ENCODE peak calls at places on chromosomes 16 and 17, in five cellular contexts. One of them, this sample, is unnamed.

GRCh38 chr16:58418601-58419000 is 26.3 kb downstream of the GINS3 start:
- DNase-seq in HFF-Myc: no peak
- DNase-seq in neural crest cell: no peak
- DNase-seq in colonic mucosa: no peak
- DNase-seq in choroid plexus epithelial cell: peak
- DNase-seq in this sample: no peak

GRCh38 chr17:64066709-64067108 is 46.3 kb upstream of the ICAM2 start:
- DNase-seq in colonic mucosa: no peak
- DNase-seq in HFF-Myc: no peak
- DNase-seq in choroid plexus epithelial cell: no peak
- DNase-seq in neural crest cell: no peak
- DNase-seq in this sample: no peak

GRCh38 chr16:72224260-72224768 is 52.4 kb upstream of the PMFBP1 start:
- DNase-seq in choroid plexus epithelial cell: no peak
- DNase-seq in colonic mucosa: peak
- DNase-seq in HFF-Myc: no peak
- DNase-seq in neural crest cell: no peak
- DNase-seq in this sample: no peak

GRCh38 chr17:36496018-36496789 is 9.7 kb downstream of the ZNHIT3 start:
- DNase-seq in neural crest cell: peak
- DNase-seq in choroid plexus epithelial cell: peak
- DNase-seq in HFF-Myc: no peak
- DNase-seq in colonic mucosa: no peak
- DNase-seq in this sample: no peak

GRCh38 chr16:65875362-65876199 is 490.9 kb upstream of the CDH5 start:
- DNase-seq in neural crest cell: no peak
- DNase-seq in colonic mucosa: no peak
- DNase-seq in HFF-Myc: no peak
- DNase-seq in choroid plexus epithelial cell: peak
- DNase-seq in this sample: no peak

GRCh38 chr17:45200701-45201100 is 21.0 kb upstream of the FMNL1 start:
- DNase-seq in colonic mucosa: no peak
- DNase-seq in choroid plexus epithelial cell: peak
- DNase-seq in HFF-Myc: no peak
- DNase-seq in neural crest cell: no peak
- DNase-seq in this sample: no peak

GRCh38 chr17:31391496-31391949 is at the start of gene RAB11FIP4:
- DNase-seq in HFF-Myc: no peak
- DNase-seq in choroid plexus epithelial cell: no peak
- DNase-seq in neural crest cell: no peak
- DNase-seq in colonic mucosa: no peak
- DNase-seq in this sample: no peak

GRCh38 chr16:53740933-53741531 is 37.1 kb downstream of the FTO start:
- DNase-seq in neural crest cell: no peak
- DNase-seq in choroid plexus epithelial cell: no peak
- DNase-seq in colonic mucosa: no peak
- DNase-seq in HFF-Myc: no peak
- DNase-seq in this sample: no peak

GRCh38 chr16:86200722-86201121 is 301.8 kb downstream of the IRF8 start:
- DNase-seq in HFF-Myc: no peak
- DNase-seq in neural crest cell: no peak
- DNase-seq in choroid plexus epithelial cell: no peak
- DNase-seq in colonic mucosa: no peak
- DNase-seq in this sample: no peak

GRCh38 chr17:44360826-44361225 is 2.8 kb downstream of the FAM171A2 start:
- DNase-seq in HFF-Myc: no peak
- DNase-seq in choroid plexus epithelial cell: peak
- DNase-seq in neural crest cell: no peak
- DNase-seq in colonic mucosa: no peak
- DNase-seq in this sample: peak

GRCh38 chr16:74936902-74937560 is 47.9 kb downstream of the WDR59 start:
- DNase-seq in neural crest cell: no peak
- DNase-seq in choroid plexus epithelial cell: peak
- DNase-seq in colonic mucosa: no peak
- DNase-seq in HFF-Myc: no peak
- DNase-seq in this sample: no peak

GRCh38 chr17:79615926-79616325 is 5.1 kb upstream of the RBFOX3 start:
- DNase-seq in HFF-Myc: no peak
- DNase-seq in colonic mucosa: no peak
- DNase-seq in neural crest cell: no peak
- DNase-seq in choroid plexus epithelial cell: no peak
- DNase-seq in this sample: no peak

GRCh38 chr17:82503094-82503727 is 16.3 kb upstream of the FOXK2 start:
- DNase-seq in choroid plexus epithelial cell: no peak
- DNase-seq in colonic mucosa: no peak
- DNase-seq in neural crest cell: no peak
- DNase-seq in HFF-Myc: no peak
- DNase-seq in this sample: no peak

GRCh38 chr17:64074704-64075484 is 54.5 kb upstream of the ICAM2 start:
- DNase-seq in HFF-Myc: no peak
- DNase-seq in choroid plexus epithelial cell: peak
- DNase-seq in neural crest cell: no peak
- DNase-seq in colonic mucosa: no peak
- DNase-seq in this sample: no peak

GRCh38 chr16:8716592-8716991 is 42.2 kb downstream of the ABAT start:
- DNase-seq in neural crest cell: no peak
- DNase-seq in colonic mucosa: no peak
- DNase-seq in choroid plexus epithelial cell: no peak
- DNase-seq in HFF-Myc: no peak
- DNase-seq in this sample: no peak

GRCh38 chr17:16474012-16474725 is 17.8 kb downstream of the LRRC75A start:
- DNase-seq in neural crest cell: no peak
- DNase-seq in HFF-Myc: no peak
- DNase-seq in colonic mucosa: no peak
- DNase-seq in choroid plexus epithelial cell: no peak
- DNase-seq in this sample: no peak

GRCh38 chr16:28010671-28011070 is 52.8 kb downstream of the GSG1L start:
- DNase-seq in choroid plexus epithelial cell: peak
- DNase-seq in colonic mucosa: no peak
- DNase-seq in HFF-Myc: no peak
- DNase-seq in neural crest cell: no peak
- DNase-seq in this sample: no peak

GRCh38 chr17:62703776-62704380 is 76.4 kb downstream of the MRC2 start:
- DNase-seq in neural crest cell: peak
- DNase-seq in colonic mucosa: peak
- DNase-seq in choroid plexus epithelial cell: peak
- DNase-seq in HFF-Myc: no peak
- DNase-seq in this sample: peak

GRCh38 chr17:48462946-48463345 is 32.9 kb upstream of the SKAP1 start:
- DNase-seq in HFF-Myc: no peak
- DNase-seq in colonic mucosa: no peak
- DNase-seq in choroid plexus epithelial cell: no peak
- DNase-seq in neural crest cell: no peak
- DNase-seq in this sample: no peak

GRCh38 chr16:84459941-84460405 is 44.5 kb downstream of the MEAK7 start:
- DNase-seq in neural crest cell: no peak
- DNase-seq in HFF-Myc: no peak
- DNase-seq in colonic mucosa: no peak
- DNase-seq in choroid plexus epithelial cell: no peak
- DNase-seq in this sample: no peak

GRCh38 chr16:26194526-26194925 is 502.8 kb downstream of the HS3ST4 start:
- DNase-seq in colonic mucosa: no peak
- DNase-seq in neural crest cell: no peak
- DNase-seq in HFF-Myc: no peak
- DNase-seq in choroid plexus epithelial cell: no peak
- DNase-seq in this sample: no peak

GRCh38 chr16:26195225-26195624 is 503.5 kb downstream of the HS3ST4 start:
- DNase-seq in HFF-Myc: no peak
- DNase-seq in choroid plexus epithelial cell: no peak
- DNase-seq in colonic mucosa: no peak
- DNase-seq in neural crest cell: no peak
- DNase-seq in this sample: no peak

GRCh38 chr16:26186221-26186620 is 494.5 kb downstream of the HS3ST4 start:
- DNase-seq in colonic mucosa: no peak
- DNase-seq in choroid plexus epithelial cell: no peak
- DNase-seq in neural crest cell: no peak
- DNase-seq in HFF-Myc: no peak
- DNase-seq in this sample: no peak

DNA sequence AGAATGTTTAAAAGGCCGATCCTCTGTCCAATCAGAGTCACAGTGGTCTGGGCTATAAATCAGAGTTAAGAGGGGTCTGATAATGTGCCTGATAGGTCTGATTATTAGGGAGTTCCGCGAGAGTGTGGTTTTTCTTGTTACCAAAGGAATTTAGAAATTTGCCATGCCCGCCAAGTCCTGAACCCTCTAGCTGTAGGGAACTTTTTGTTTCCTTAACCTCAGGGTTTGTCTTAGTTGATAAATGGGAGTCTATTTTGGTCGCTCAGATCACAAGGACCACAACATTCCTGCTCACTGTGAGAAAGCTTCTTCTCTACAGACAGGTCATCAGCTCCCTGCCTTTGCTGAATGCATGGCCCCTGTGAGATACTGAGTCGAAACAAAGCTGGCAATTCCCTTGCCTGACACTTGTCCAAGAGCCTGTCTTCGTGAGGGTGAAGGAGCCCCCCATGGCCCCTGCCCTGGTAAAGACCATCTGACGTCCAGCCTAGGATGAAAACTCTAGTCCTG is 497.8 kb downstream of the HS3ST4 start:
- DNase-seq in colonic mucosa: no peak
- DNase-seq in choroid plexus epithelial cell: no peak
- DNase-seq in neural crest cell: no peak
- DNase-seq in HFF-Myc: no peak
- DNase-seq in this sample: no peak
- TF ChIP-seq CTCF in colonic mucosa: no peak
- TF ChIP-seq CTCF in choroid plexus epithelial cell: no peak
- TF ChIP-seq CTCF in neural crest cell: no peak
- TF ChIP-seq CTCF in HFF-Myc: no peak
- TF ChIP-seq CTCF in this sample: no peak

GRCh38 chr16:82631701-82632685 is 5.2 kb downstream of the CDH13 start:
- DNase-seq in choroid plexus epithelial cell: peak
- DNase-seq in neural crest cell: no peak
- DNase-seq in colonic mucosa: no peak
- DNase-seq in HFF-Myc: no peak
- DNase-seq in this sample: no peak
- TF ChIP-seq CTCF in choroid plexus epithelial cell: peak
- TF ChIP-seq CTCF in neural crest cell: peak
- TF ChIP-seq CTCF in colonic mucosa: no peak
- TF ChIP-seq CTCF in HFF-Myc: peak
- TF ChIP-seq CTCF in this sample: no peak

DNA sequence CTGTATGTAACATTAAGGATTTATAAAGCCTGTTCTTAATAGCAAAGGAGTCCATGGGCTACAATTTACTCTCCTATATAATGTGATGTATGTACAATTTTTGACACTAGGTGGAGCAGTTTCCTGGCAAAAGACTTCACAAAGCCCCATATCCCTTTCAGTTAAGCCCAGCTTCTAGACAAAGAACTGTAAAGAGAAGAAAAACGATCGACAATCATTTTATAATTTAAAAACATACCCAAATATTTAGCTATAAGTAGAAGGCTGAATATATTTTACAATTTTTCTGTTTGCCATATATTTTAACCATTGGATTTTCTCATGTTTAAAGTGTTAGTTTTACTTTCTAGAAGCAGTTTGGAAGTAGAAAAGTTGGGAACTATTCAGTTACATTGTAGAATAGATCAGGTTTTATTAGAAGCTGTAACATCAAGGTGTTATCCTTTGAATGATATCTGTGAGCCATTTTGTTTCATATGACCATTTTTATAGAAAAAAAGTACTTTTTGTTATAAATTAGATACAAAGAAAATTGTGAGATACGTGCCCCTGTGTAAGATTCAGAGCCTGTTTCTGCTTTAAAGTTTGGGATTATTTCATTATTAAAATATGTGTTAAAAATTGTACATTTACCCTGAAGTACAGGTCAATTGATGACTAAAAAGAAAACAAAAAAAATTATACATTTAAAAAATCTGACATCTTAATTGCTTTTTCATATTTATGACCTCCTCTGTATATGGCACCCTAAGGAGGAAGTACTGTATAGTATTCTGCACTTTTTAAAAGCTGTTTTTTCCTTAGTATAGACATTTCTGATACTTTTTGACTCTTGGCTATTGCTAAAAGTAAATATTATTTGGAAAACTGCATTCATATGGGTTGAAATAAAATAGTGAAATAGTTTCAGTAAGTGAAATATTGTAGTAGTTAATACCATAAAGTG is 46.3 kb downstream of the VMP1 start:
- DNase-seq in colonic mucosa: peak
- DNase-seq in choroid plexus epithelial cell: peak
- DNase-seq in neural crest cell: no peak
- DNase-seq in HFF-Myc: peak
- DNase-seq in this sample: no peak
- TF ChIP-seq CTCF in colonic mucosa: peak
- TF ChIP-seq CTCF in choroid plexus epithelial cell: peak
- TF ChIP-seq CTCF in neural crest cell: peak
- TF ChIP-seq CTCF in HFF-Myc: peak
- TF ChIP-seq CTCF in this sample: peak

GRCh38 chr16:69309316-69309715 is 1.8 kb upstream of the VPS4A start:
- DNase-seq in neural crest cell: no peak
- DNase-seq in choroid plexus epithelial cell: no peak
- DNase-seq in HFF-Myc: no peak
- DNase-seq in colonic mucosa: no peak
- DNase-seq in this sample: no peak

GRCh38 chr16:69311115-69311532 is at the start of gene VPS4A:
- DNase-seq in choroid plexus epithelial cell: peak
- DNase-seq in neural crest cell: peak
- DNase-seq in HFF-Myc: peak
- DNase-seq in colonic mucosa: peak
- DNase-seq in this sample: peak

GRCh38 chr16:69313469-69313868 is 2.3 kb downstream of the VPS4A start:
- DNase-seq in colonic mucosa: no peak
- DNase-seq in choroid plexus epithelial cell: no peak
- DNase-seq in HFF-Myc: no peak
- DNase-seq in neural crest cell: no peak
- DNase-seq in this sample: no peak

GRCh38 chr16:69310479-69311114 is 553 bp upstream of the VPS4A start:
- DNase-seq in HFF-Myc: no peak
- DNase-seq in neural crest cell: no peak
- DNase-seq in colonic mucosa: no peak
- DNase-seq in choroid plexus epithelial cell: no peak
- DNase-seq in this sample: no peak

DNA sequence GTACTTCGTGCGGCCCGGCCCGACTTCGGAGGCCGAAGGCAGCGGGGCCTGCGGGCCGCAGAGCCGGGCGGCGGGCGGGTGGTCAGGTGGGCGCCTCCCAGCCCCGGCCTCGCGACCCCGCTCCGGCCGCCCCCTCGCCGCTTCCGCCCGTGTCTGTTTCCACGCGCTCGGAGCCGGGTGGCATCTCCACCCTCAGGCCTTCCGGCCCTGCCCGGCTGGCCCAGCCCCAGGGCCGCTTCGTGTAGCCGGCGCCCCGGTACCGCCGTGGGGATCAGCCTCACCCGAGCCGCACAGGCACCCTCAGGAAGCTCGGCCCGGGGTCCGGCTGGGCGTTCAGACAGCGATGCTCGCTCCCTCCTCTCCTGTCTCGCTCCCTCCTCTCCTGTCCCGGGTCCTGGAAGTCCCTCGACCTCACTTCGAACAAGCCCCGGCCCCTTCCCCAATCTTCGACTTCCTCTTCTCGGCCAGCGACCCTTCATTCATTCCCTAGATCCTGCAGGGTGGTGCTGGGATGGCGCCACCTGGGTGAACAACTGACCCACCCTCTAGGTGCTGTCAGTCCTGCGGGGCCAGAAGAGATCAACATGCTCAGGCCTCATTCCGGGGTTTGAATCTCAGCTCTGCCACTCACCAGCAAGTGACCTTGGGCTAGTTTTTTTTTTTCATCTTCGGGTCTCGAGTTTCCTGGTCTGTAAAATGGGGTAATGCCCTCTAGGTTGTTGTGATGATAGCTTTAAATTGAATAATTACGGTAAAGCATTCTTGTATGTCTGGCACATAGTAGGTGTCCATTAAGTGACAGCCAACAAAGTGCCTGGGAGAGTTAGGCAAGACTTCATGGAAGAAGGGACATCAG is 611 bp downstream of the VPS4A start:
- DNase-seq in choroid plexus epithelial cell: peak
- DNase-seq in neural crest cell: peak
- DNase-seq in HFF-Myc: no peak
- DNase-seq in colonic mucosa: peak
- DNase-seq in this sample: peak
- TF ChIP-seq CTCF in choroid plexus epithelial cell: peak
- TF ChIP-seq CTCF in neural crest cell: no peak
- TF ChIP-seq CTCF in HFF-Myc: no peak
- TF ChIP-seq CTCF in colonic mucosa: no peak
- TF ChIP-seq CTCF in this sample: no peak